ENCODE peak calls at places on chromosomes 1 and 21, in four cellular contexts. Q is CD8-positive, alpha-beta T cell; A is fibroblast of lung; Z is endodermal cell. C is an unnamed sample.

GRCh38 chr21:36483095-36483494 is 3.2 kb upstream of the CLDN14 start:
- DNase-seq in A (no peak), Q (no peak), Z (no peak), C (no peak)

GRCh38 chr1:70361727-70362413 is 7.3 kb upstream of the ANKRD13C start:
- DNase-seq in A (peak; percentile 83), Q (no peak), Z (no peak), C (no peak)

GRCh38 chr21:40685121-40685630 is 161.8 kb downstream of the DSCAM start:
- DNase-seq in A (no peak), Q (no peak), Z (no peak), C (no peak)

GRCh38 chr1:162878000-162878596 is 17.1 kb upstream of the CCDC190 start:
- DNase-seq in A (peak; percentile 74), Z (peak; percentile 92), Q (no peak), C (peak; percentile 38)

GRCh38 chr1:46302091-46303037 is 1.1 kb downstream of the LRRC41 start:
- DNase-seq in Q (peak; percentile 44), A (peak; percentile 66), Z (peak; percentile 85), C (peak; percentile 55)

GRCh38 chr1:204213668-204214662 is at the start of gene GOLT1A:
- DNase-seq in A (peak; percentile 79), Z (peak; percentile 95), Q (peak; percentile 37), C (peak; percentile 68)

GRCh38 chr1:79005945-79006344 is 585 bp downstream of the ADGRL4 start:
- DNase-seq in A (peak; percentile 69), Q (no peak), Z (no peak), C (no peak)

GRCh38 chr1:230632273-230632873 is 9.9 kb upstream of the COG2 start:
- DNase-seq in Q (no peak), A (peak; percentile 11), Z (peak; percentile 75), C (no peak)

GRCh38 chr1:191690931-191691330 is 467.3 kb upstream of the RGS18 start:
- DNase-seq in Z (no peak), Q (no peak), A (no peak), C (no peak)

GRCh38 chr21:37087188-37087587 is 14.1 kb downstream of the TTC3 start:
- DNase-seq in Q (no peak), A (peak; percentile 71), Z (no peak), C (no peak)

GRCh38 chr1:168050307-168050706 is 86.4 kb downstream of the GPR161 start:
- DNase-seq in A (peak; percentile 10), Z (no peak), Q (no peak), C (no peak)

GRCh38 chr21:38769253-38769780 is 36.4 kb upstream of the ETS2 start:
- DNase-seq in Q (no peak), A (peak; percentile 89), Z (no peak), C (no peak)

GRCh38 chr1:92755541-92756351 is 29.2 kb downstream of the EVI5 start:
- DNase-seq in A (peak; percentile 78), Z (no peak), Q (no peak), C (no peak)

GRCh38 chr1:22132517-22133235 is 10.2 kb downstream of the WNT4 start:
- DNase-seq in Q (no peak), A (peak; percentile 74), Z (no peak), C (no peak)

GRCh38 chr1:201192478-201192804 is 1.8 kb downstream of the IGFN1 start:
- DNase-seq in Z (no peak), Q (no peak), A (no peak), C (no peak)

GRCh38 chr21:29025328-29025713 is 853 bp downstream of the USP16 start:
- DNase-seq in A (peak; percentile 26), Q (no peak), Z (no peak), C (no peak)

GRCh38 chr21:45979141-45979631 is 2.4 kb upstream of the COL6A1 start:
- DNase-seq in Q (no peak), A (no peak), Z (peak; percentile 72), C (no peak)

GRCh38 chr1:202625416-202626360 is 84.6 kb downstream of the SYT2 start:
- DNase-seq in Q (peak; percentile 58), A (peak; percentile 57), Z (peak; percentile 91), C (peak; percentile 52)

GRCh38 chr1:36217667-36218066 is 6.6 kb upstream of the THRAP3 start:
- DNase-seq in Q (no peak), Z (no peak), A (peak; percentile 39), C (no peak)

GRCh38 chr1:31483012-31483946 is 70.3 kb downstream of the SERINC2 start:
- DNase-seq in Q (no peak), A (peak; percentile 94), Z (no peak), C (no peak)

GRCh38 chr1:31460027-31460426 is 47.0 kb downstream of the SERINC2 start:
- DNase-seq in Q (no peak), A (peak; percentile 10), Z (peak; percentile 67), C (no peak)

GRCh38 chr1:220300442-220301121 is 28.3 kb upstream of the RAB3GAP2 start:
- DNase-seq in Z (peak; percentile 56), A (peak; percentile 93), Q (no peak), C (no peak)

GRCh38 chr1:227901906-227902640 is 45.7 kb downstream of the WNT9A start:
- DNase-seq in Z (peak; percentile 86), A (peak; percentile 45), Q (no peak), C (no peak)

GRCh38 chr1:15994590-15995351 is 9.3 kb upstream of the SRARP start:
- DNase-seq in A (peak; percentile 47), Q (peak; percentile 47), Z (peak; percentile 84), C (no peak)

GRCh38 chr1:98457212-98457611 is 204.3 kb upstream of the SNX7 start:
- DNase-seq in Z (no peak), Q (no peak), A (no peak), C (no peak)

GRCh38 chr21:34363733-34364132 is at the start of gene KCNE2:
- DNase-seq in Z (peak; percentile 15), Q (no peak), A (no peak), C (no peak)

GRCh38 chr1:229253170-229253974 is 17.5 kb upstream of the RAB4A start:
- DNase-seq in Z (peak; percentile 74), Q (no peak), A (peak; percentile 59), C (peak; percentile 15)

GRCh38 chr1:233343262-233343661 is 15.7 kb downstream of the MAP3K21 start:
- DNase-seq in Q (no peak), A (no peak), Z (no peak), C (no peak)

GRCh38 chr1:150207278-150207971 is 28.5 kb downstream of the ANP32E start:
- DNase-seq in Q (no peak), A (no peak), Z (no peak), C (no peak)

GRCh38 chr1:16164821-16165364 is 9.0 kb upstream of the EPHA2 start:
- DNase-seq in Q (no peak), A (no peak), Z (peak; percentile 56), C (no peak)

GRCh38 chr1:47707887-47708535 is 270.2 kb downstream of the FOXD2 start:
- DNase-seq in Q (no peak), Z (no peak), A (no peak), C (no peak)

GRCh38 chr1:59768752-59769411 is 45.9 kb upstream of the HOOK1 start:
- DNase-seq in Q (no peak), Z (no peak), A (no peak), C (no peak)

GRCh38 chr1:72283204-72284083 is 1.1 kb upstream of the NEGR1 start:
- DNase-seq in Q (no peak), Z (peak; percentile 78), A (peak; percentile 80), C (peak; percentile 33)

GRCh38 chr21:30340714-30341573 is 3.5 kb upstream of the KRTAP27-1 start:
- DNase-seq in A (peak; percentile 5), Q (peak; percentile 21), Z (peak; percentile 81), C (peak; percentile 34)

DNA sequence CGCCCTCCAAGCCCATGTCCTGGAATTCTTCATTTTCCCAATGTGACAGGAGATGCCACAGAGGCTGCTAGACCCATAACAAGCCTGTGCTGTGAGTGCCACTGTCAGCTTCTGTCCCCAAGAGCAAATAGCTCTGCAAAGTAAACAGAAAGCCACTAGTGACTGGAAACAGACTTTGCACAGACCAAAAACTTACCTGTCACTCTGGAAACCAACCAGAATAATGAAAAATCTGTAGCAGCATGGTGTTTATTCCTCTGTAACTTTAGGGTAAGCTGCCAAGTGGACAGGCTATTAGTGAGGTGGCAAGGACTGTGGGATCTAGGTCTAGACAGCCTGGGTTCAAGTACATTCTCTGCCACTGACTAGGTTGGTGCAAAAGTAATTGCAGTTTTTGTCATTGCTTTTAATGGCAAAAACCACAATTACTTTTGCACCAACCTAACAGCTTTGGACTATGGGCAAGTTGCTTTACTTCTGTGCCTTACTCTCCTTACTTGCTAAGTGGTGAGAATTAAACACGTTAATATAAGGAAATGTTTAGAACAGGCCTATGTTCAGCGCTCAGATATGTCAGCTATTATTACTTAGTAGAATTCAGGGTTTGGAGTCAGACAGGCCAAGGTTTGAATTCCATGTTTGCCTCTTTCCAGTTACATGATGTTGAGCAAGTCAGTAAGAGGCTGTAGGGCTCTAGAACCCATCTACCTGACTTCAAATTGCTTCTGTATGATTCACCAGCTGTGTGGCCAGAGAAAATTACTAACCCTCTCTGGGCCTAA is at the start of gene C8B:
- DNase-seq in Q (no peak), A (no peak), Z (peak; percentile 43), C (no peak)
- TF ChIP-seq CTCF in Q (no peak), A (no peak), Z (no peak), C (no peak)

DNA sequence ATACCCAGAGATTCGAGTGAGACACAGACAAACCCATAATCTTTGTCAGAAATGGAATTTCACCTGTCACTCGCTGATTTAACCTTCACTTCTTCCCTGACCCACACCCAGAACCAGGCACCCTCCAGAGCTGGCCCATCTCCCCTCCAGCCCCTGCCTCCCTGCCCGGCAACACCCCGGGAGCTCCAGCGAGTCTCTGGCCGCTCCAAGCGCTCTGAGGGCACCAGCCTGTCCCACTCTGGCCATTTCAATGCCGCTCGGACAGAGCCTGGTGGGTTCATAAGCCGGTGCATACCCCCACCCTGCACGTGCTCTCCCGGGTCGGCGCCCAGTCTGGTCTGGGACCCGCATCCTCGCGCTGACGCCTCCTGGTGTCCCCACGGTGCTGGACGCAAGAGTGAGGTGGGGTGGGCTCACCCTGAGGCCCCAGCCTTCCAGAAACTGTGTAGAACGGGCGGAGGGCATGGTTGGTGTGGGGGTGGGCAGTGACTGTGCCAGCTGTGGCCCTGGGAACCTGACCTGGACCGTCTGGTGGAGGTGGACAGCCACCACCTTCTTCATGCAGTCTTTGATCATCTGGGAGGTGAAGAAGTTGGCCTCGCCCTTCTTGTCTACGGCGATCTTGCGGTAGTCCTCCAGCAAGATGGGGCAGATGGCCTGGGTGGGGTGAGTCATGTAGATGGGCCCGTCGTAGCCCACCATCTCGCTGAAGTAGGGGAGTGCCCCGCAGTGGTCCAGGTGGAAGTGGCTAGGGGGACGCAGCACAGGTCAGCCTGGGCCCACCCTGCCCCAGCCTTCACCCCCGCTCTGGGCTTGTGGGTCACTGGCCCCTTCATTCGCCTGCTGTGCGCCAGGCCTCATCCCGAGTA is 5.4 kb downstream of the INTS11 start:
- DNase-seq in A (no peak), Q (no peak), Z (no peak), C (no peak)
- TF ChIP-seq CTCF in A (no peak), Q (no peak), Z (no peak), C (no peak)

DNA sequence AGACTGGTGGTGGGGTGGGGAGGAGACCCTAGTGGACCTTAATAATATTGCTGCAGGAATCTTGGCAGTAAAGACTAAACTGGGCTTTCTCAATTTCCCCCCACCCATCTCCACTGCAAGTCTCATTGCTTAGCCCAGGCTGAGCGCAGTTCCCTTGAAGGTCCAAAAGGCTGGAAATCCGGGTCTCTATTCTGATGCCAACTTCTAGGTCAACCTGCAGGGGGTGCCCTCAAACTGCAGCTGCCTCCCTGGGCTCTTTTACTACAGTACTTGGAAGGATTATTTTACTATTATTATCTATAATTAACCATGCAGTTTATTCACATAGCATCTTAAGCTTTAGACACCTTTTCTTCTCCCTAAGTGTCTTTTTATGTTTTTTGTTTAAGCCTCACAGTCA is 85.4 kb upstream of the WARS2 start:
- DNase-seq in Q (no peak), A (no peak), Z (peak; percentile 63), C (no peak)
- TF ChIP-seq CTCF in Q (no peak), A (no peak), Z (peak; percentile 75), C (peak; percentile 19)

GRCh38 chr1:186680031-186681012 is at the start of gene PTGS2:
- DNase-seq in Q (peak; percentile 10), Z (peak; percentile 95), A (peak; percentile 94), C (peak; percentile 63)
- TF ChIP-seq CTCF in Q (no peak), Z (peak; percentile 79), A (peak; percentile 52), C (peak; percentile 65)

GRCh38 chr1:11019971-11020370 is 7.5 kb downstream of the TARDBP start:
- DNase-seq in Q (no peak), Z (no peak), A (no peak), C (no peak)
- TF ChIP-seq CTCF in Q (no peak), Z (no peak), A (no peak), C (no peak)